ENCODE peak calls at places on chromosomes 4 and X, in five cellular contexts. One of them, this sample, is unnamed.

GRCh38 chr4:118823471-118823870 is 12.5 kb downstream of the SEC24D start:
- DNase-seq in stimulated activated CD4-positive, alpha-beta T cell treated with anti-CD3 and anti-CD28 coated beads, TNF-alpha, amount 100 ng/mL, for 48 hours: no peak
- DNase-seq in lung microvascular endothelial cell: peak; percentile 12
- DNase-seq in adipocyte: no peak
- DNase-seq in GM04503: no peak
- DNase-seq in this sample: no peak

GRCh38 chr4:130361616-130362015 is 1265.7 kb downstream of the C4orf33 start:
- DNase-seq in stimulated activated CD4-positive, alpha-beta T cell treated with anti-CD3 and anti-CD28 coated beads, TNF-alpha, amount 100 ng/mL, for 48 hours: no peak
- DNase-seq in lung microvascular endothelial cell: no peak
- DNase-seq in adipocyte: no peak
- DNase-seq in GM04503: no peak
- DNase-seq in this sample: no peak

GRCh38 chrX:50436797-50437196 is 33.8 kb downstream of the DGKK start:
- DNase-seq in stimulated activated CD4-positive, alpha-beta T cell treated with anti-CD3 and anti-CD28 coated beads, TNF-alpha, amount 100 ng/mL, for 48 hours: no peak
- DNase-seq in lung microvascular endothelial cell: no peak
- DNase-seq in adipocyte: no peak
- DNase-seq in GM04503: no peak
- DNase-seq in this sample: no peak

GRCh38 chrX:27336466-27337091 is 126.6 kb downstream of the PPP4R3C start:
- DNase-seq in stimulated activated CD4-positive, alpha-beta T cell treated with anti-CD3 and anti-CD28 coated beads, TNF-alpha, amount 100 ng/mL, for 48 hours: no peak
- DNase-seq in lung microvascular endothelial cell: peak; percentile 30
- DNase-seq in adipocyte: peak; percentile 21
- DNase-seq in GM04503: no peak
- DNase-seq in this sample: peak; percentile 28

GRCh38 chr4:6258026-6258360 is 11.7 kb upstream of the WFS1 start:
- DNase-seq in stimulated activated CD4-positive, alpha-beta T cell treated with anti-CD3 and anti-CD28 coated beads, TNF-alpha, amount 100 ng/mL, for 48 hours: no peak
- DNase-seq in lung microvascular endothelial cell: no peak
- DNase-seq in adipocyte: no peak
- DNase-seq in GM04503: no peak
- DNase-seq in this sample: no peak

GRCh38 chr4:5192678-5193077 is 141.4 kb downstream of the STK32B start:
- DNase-seq in stimulated activated CD4-positive, alpha-beta T cell treated with anti-CD3 and anti-CD28 coated beads, TNF-alpha, amount 100 ng/mL, for 48 hours: no peak
- DNase-seq in lung microvascular endothelial cell: no peak
- DNase-seq in adipocyte: no peak
- DNase-seq in GM04503: no peak
- DNase-seq in this sample: no peak

GRCh38 chrX:91414710-91415109 is 19.9 kb upstream of the PABPC5 start:
- DNase-seq in stimulated activated CD4-positive, alpha-beta T cell treated with anti-CD3 and anti-CD28 coated beads, TNF-alpha, amount 100 ng/mL, for 48 hours: no peak
- DNase-seq in lung microvascular endothelial cell: no peak
- DNase-seq in adipocyte: peak; percentile 34
- DNase-seq in GM04503: no peak
- DNase-seq in this sample: no peak

GRCh38 chr4:2331519-2332200 is 69.8 kb upstream of the MXD4 start:
- DNase-seq in stimulated activated CD4-positive, alpha-beta T cell treated with anti-CD3 and anti-CD28 coated beads, TNF-alpha, amount 100 ng/mL, for 48 hours: no peak
- DNase-seq in lung microvascular endothelial cell: no peak
- DNase-seq in adipocyte: no peak
- DNase-seq in GM04503: no peak
- DNase-seq in this sample: no peak

GRCh38 chrX:38103857-38104812 is 97.8 kb downstream of the SYTL5 start:
- DNase-seq in stimulated activated CD4-positive, alpha-beta T cell treated with anti-CD3 and anti-CD28 coated beads, TNF-alpha, amount 100 ng/mL, for 48 hours: no peak
- DNase-seq in lung microvascular endothelial cell: no peak
- DNase-seq in adipocyte: no peak
- DNase-seq in GM04503: no peak
- DNase-seq in this sample: no peak

GRCh38 chr4:185773419-185773818 is 38.6 kb downstream of the SORBS2 start:
- DNase-seq in stimulated activated CD4-positive, alpha-beta T cell treated with anti-CD3 and anti-CD28 coated beads, TNF-alpha, amount 100 ng/mL, for 48 hours: no peak
- DNase-seq in lung microvascular endothelial cell: peak; percentile 81
- DNase-seq in adipocyte: no peak
- DNase-seq in GM04503: no peak
- DNase-seq in this sample: peak; percentile 63

GRCh38 chrX:19824603-19825002 is 62.8 kb downstream of the SH3KBP1 start:
- DNase-seq in stimulated activated CD4-positive, alpha-beta T cell treated with anti-CD3 and anti-CD28 coated beads, TNF-alpha, amount 100 ng/mL, for 48 hours: peak; percentile 26
- DNase-seq in lung microvascular endothelial cell: no peak
- DNase-seq in adipocyte: no peak
- DNase-seq in GM04503: no peak
- DNase-seq in this sample: no peak

GRCh38 chrX:152170621-152171020 is 32.2 kb upstream of the MAGEA10 start:
- DNase-seq in stimulated activated CD4-positive, alpha-beta T cell treated with anti-CD3 and anti-CD28 coated beads, TNF-alpha, amount 100 ng/mL, for 48 hours: no peak
- DNase-seq in lung microvascular endothelial cell: no peak
- DNase-seq in adipocyte: no peak
- DNase-seq in GM04503: no peak
- DNase-seq in this sample: no peak

GRCh38 chrX:49040376-49040955 is 2.7 kb downstream of the TFE3 start:
- DNase-seq in stimulated activated CD4-positive, alpha-beta T cell treated with anti-CD3 and anti-CD28 coated beads, TNF-alpha, amount 100 ng/mL, for 48 hours: no peak
- DNase-seq in lung microvascular endothelial cell: no peak
- DNase-seq in adipocyte: peak; percentile 36
- DNase-seq in GM04503: no peak
- DNase-seq in this sample: no peak

GRCh38 chr4:86771141-86771540 is 78.0 kb downstream of the SLC10A6 start:
- DNase-seq in stimulated activated CD4-positive, alpha-beta T cell treated with anti-CD3 and anti-CD28 coated beads, TNF-alpha, amount 100 ng/mL, for 48 hours: no peak
- DNase-seq in lung microvascular endothelial cell: no peak
- DNase-seq in adipocyte: no peak
- DNase-seq in GM04503: no peak
- DNase-seq in this sample: no peak

GRCh38 chr4:5028480-5028879 is 9.2 kb upstream of the CYTL1 start:
- DNase-seq in stimulated activated CD4-positive, alpha-beta T cell treated with anti-CD3 and anti-CD28 coated beads, TNF-alpha, amount 100 ng/mL, for 48 hours: no peak
- DNase-seq in lung microvascular endothelial cell: no peak
- DNase-seq in adipocyte: no peak
- DNase-seq in GM04503: no peak
- DNase-seq in this sample: no peak

GRCh38 chr4:40439519-40439918 is 104.4 kb downstream of the CHRNA9 start:
- DNase-seq in stimulated activated CD4-positive, alpha-beta T cell treated with anti-CD3 and anti-CD28 coated beads, TNF-alpha, amount 100 ng/mL, for 48 hours: no peak
- DNase-seq in lung microvascular endothelial cell: no peak
- DNase-seq in adipocyte: no peak
- DNase-seq in GM04503: no peak
- DNase-seq in this sample: no peak

GRCh38 chrX:136725446-136726104 is 55.2 kb downstream of the ARHGEF6 start:
- DNase-seq in stimulated activated CD4-positive, alpha-beta T cell treated with anti-CD3 and anti-CD28 coated beads, TNF-alpha, amount 100 ng/mL, for 48 hours: no peak
- DNase-seq in lung microvascular endothelial cell: peak; percentile 21
- DNase-seq in adipocyte: peak; percentile 86
- DNase-seq in GM04503: peak; percentile 53
- DNase-seq in this sample: no peak

GRCh38 chr4:64430933-64431332 is 21.7 kb upstream of the TECRL start:
- DNase-seq in stimulated activated CD4-positive, alpha-beta T cell treated with anti-CD3 and anti-CD28 coated beads, TNF-alpha, amount 100 ng/mL, for 48 hours: no peak
- DNase-seq in lung microvascular endothelial cell: no peak
- DNase-seq in adipocyte: no peak
- DNase-seq in GM04503: no peak
- DNase-seq in this sample: no peak

GRCh38 chr4:181959121-181959520 is 284.1 kb upstream of the TENM3 start:
- DNase-seq in stimulated activated CD4-positive, alpha-beta T cell treated with anti-CD3 and anti-CD28 coated beads, TNF-alpha, amount 100 ng/mL, for 48 hours: no peak
- DNase-seq in lung microvascular endothelial cell: no peak
- DNase-seq in adipocyte: peak; percentile 76
- DNase-seq in GM04503: no peak
- DNase-seq in this sample: no peak

GRCh38 chr4:186954956-186955355 is 231.3 kb upstream of the FAT1 start:
- DNase-seq in stimulated activated CD4-positive, alpha-beta T cell treated with anti-CD3 and anti-CD28 coated beads, TNF-alpha, amount 100 ng/mL, for 48 hours: no peak
- DNase-seq in lung microvascular endothelial cell: no peak
- DNase-seq in adipocyte: no peak
- DNase-seq in GM04503: no peak
- DNase-seq in this sample: no peak

GRCh38 chrX:120358687-120359086 is 3.2 kb upstream of the ATP1B4 start:
- DNase-seq in stimulated activated CD4-positive, alpha-beta T cell treated with anti-CD3 and anti-CD28 coated beads, TNF-alpha, amount 100 ng/mL, for 48 hours: peak; percentile 33
- DNase-seq in lung microvascular endothelial cell: no peak
- DNase-seq in adipocyte: no peak
- DNase-seq in GM04503: peak; percentile 11
- DNase-seq in this sample: no peak

GRCh38 chr4:7691061-7691460 is 248.6 kb downstream of the AFAP1 start:
- DNase-seq in stimulated activated CD4-positive, alpha-beta T cell treated with anti-CD3 and anti-CD28 coated beads, TNF-alpha, amount 100 ng/mL, for 48 hours: no peak
- DNase-seq in lung microvascular endothelial cell: no peak
- DNase-seq in adipocyte: no peak
- DNase-seq in GM04503: no peak
- DNase-seq in this sample: no peak

This sample was measured in Right ventricle myocardium superior.